ENCODE peak calls at places on chromosomes 13 and 19, in nine cellular contexts. T is foreskin fibroblast; I is progenitor cell of endocrine pancreas; E is uterus; W is A549; N is omental fat pad; V is osteocyte; C is CD8-positive, alpha-beta T cell; X is endodermal cell. M is an unnamed sample.

GRCh38 chr19:47032171-47032811 is 12.7 kb downstream of the NPAS1 start:
- DNase-seq in I (peak), V (no peak), N (no peak), X (peak), E (no peak), W (peak), T (no peak), C (peak), M (no peak)

GRCh38 chr13:73767191-73767741 is 366.9 kb downstream of the KLF12 start:
- DNase-seq in X (peak), T (peak), E (no peak), V (no peak), N (no peak), W (no peak), C (no peak), I (no peak), M (no peak)

GRCh38 chr13:97278395-97279078 is 56.4 kb downstream of the MBNL2 start:
- DNase-seq in N (no peak), C (no peak), E (no peak), W (no peak), V (no peak), T (no peak), X (no peak), I (no peak), M (no peak)

GRCh38 chr13:110869805-110870706 is 44.8 kb downstream of the ANKRD10 start:
- DNase-seq in T (peak), X (peak), N (peak), W (peak), C (no peak), E (peak), V (peak), I (no peak), M (peak)

GRCh38 chr19:29741776-29742175 is 26.7 kb upstream of the C19orf12 start:
- DNase-seq in E (no peak), X (no peak), W (no peak), I (no peak), V (no peak), C (no peak), T (no peak), N (no peak), M (no peak)

GRCh38 chr13:106287351-106287750 is 248.1 kb downstream of the EFNB2 start:
- DNase-seq in T (no peak), N (no peak), W (no peak), X (no peak), C (no peak), I (no peak), V (no peak), E (no peak), M (no peak)

GRCh38 chr19:1411255-1412191 is 4.1 kb downstream of the DAZAP1 start:
- DNase-seq in I (no peak), W (no peak), X (no peak), T (peak), C (peak), E (no peak), V (no peak), N (no peak), M (no peak)

GRCh38 chr19:41866284-41866683 is 6.2 kb downstream of the RPS19 start:
- DNase-seq in V (no peak), I (no peak), E (no peak), C (no peak), T (no peak), W (no peak), N (no peak), X (no peak), M (no peak)

GRCh38 chr13:33815011-33815550 is 2.9 kb upstream of the RFC3 start:
- DNase-seq in T (no peak), C (no peak), N (no peak), V (no peak), X (no peak), I (no peak), E (no peak), W (no peak), M (no peak)

GRCh38 chr13:29707876-29708543 is 112.5 kb upstream of the SLC7A1 start:
- DNase-seq in V (no peak), C (peak), T (peak), N (no peak), X (peak), E (no peak), W (peak), I (no peak), M (no peak)

GRCh38 chr13:79901336-79901735 is 420.4 kb downstream of the NDFIP2 start:
- DNase-seq in V (no peak), T (peak), I (no peak), W (no peak), C (no peak), E (no peak), N (no peak), X (no peak), M (no peak)

GRCh38 chr13:47397739-47398138 is 500.9 kb upstream of the HTR2A start:
- DNase-seq in C (no peak), X (no peak), N (no peak), E (no peak), V (no peak), T (no peak), W (no peak), I (no peak), M (no peak)

GRCh38 chr13:100630564-100630963 is 42.0 kb upstream of the GGACT start:
- DNase-seq in I (no peak), C (no peak), N (no peak), T (no peak), X (no peak), W (no peak), V (no peak), E (no peak), M (no peak)

GRCh38 chr13:108527849-108528248 is 101.6 kb upstream of the MYO16 start:
- DNase-seq in E (no peak), X (no peak), C (no peak), V (no peak), T (no peak), N (no peak), I (no peak), W (no peak), M (no peak)

GRCh38 chr19:41264581-41265375 is 606 bp downstream of the HNRNPUL1 start:
- DNase-seq in V (no peak), X (peak), E (peak), W (peak), N (no peak), C (peak), I (peak), T (peak), M (no peak)

GRCh38 chr13:50386527-50387123 is 371.4 kb downstream of the KCNRG start:
- DNase-seq in W (no peak), X (no peak), V (no peak), T (peak), E (peak), N (no peak), I (no peak), C (no peak), M (no peak)

GRCh38 chr13:32164622-32165268 is 133.2 kb downstream of the FRY start:
- DNase-seq in W (peak), X (peak), T (peak), I (peak), N (no peak), C (no peak), E (no peak), V (no peak), M (no peak)

GRCh38 chr13:67100723-67101122 is 129.4 kb downstream of the PCDH9 start:
- DNase-seq in X (peak), V (no peak), E (no peak), N (no peak), T (no peak), C (no peak), I (no peak), W (peak), M (no peak)

GRCh38 chr13:104253063-104253680 is 1187.0 kb upstream of the SLC10A2 start:
- DNase-seq in W (no peak), E (no peak), X (no peak), C (no peak), T (no peak), V (no peak), N (no peak), I (no peak), M (no peak)

GRCh38 chr19:7734220-7735203 is 2.6 kb upstream of the CLEC4G start:
- DNase-seq in T (peak), V (no peak), C (no peak), W (no peak), X (no peak), N (no peak), I (no peak), E (no peak), M (no peak)

GRCh38 chr13:23996456-23996855 is 99.2 kb upstream of the C1QTNF9B start:
- DNase-seq in E (no peak), W (no peak), N (no peak), V (peak), C (no peak), T (no peak), I (no peak), X (peak), M (no peak)

GRCh38 chr13:61086052-61086451 is 329.6 kb downstream of the PCDH20 start:
- DNase-seq in C (no peak), I (no peak), X (no peak), N (no peak), T (no peak), W (no peak), E (no peak), V (no peak), M (no peak)

GRCh38 chr13:47256618-47257017 is 359.8 kb upstream of the HTR2A start:
- DNase-seq in V (no peak), E (no peak), X (no peak), W (no peak), N (no peak), I (no peak), C (no peak), T (peak), M (no peak)

GRCh38 chr13:25330541-25330940 is 29.1 kb downstream of the NUP58 start:
- DNase-seq in I (no peak), C (no peak), T (no peak), V (no peak), X (no peak), N (no peak), W (no peak), E (no peak), M (no peak)

GRCh38 chr13:79434578-79434977 is 28.5 kb upstream of the RBM26 start:
- DNase-seq in T (peak), I (no peak), E (no peak), X (no peak), W (no peak), N (no peak), C (no peak), V (no peak), M (no peak)

GRCh38 chr19:50314724-50315700 is 14.2 kb downstream of the KCNC3 start:
- DNase-seq in V (no peak), W (no peak), T (no peak), X (peak), E (no peak), C (no peak), N (no peak), I (no peak), M (no peak)

GRCh38 chr19:33804021-33804799 is 7.5 kb downstream of the KCTD15 start:
- DNase-seq in T (no peak), X (no peak), V (no peak), C (no peak), E (peak), N (no peak), W (peak), I (no peak), M (no peak)

GRCh38 chr19:34246340-34246739 is 8.0 kb upstream of the GARRE1 start:
- DNase-seq in T (no peak), N (no peak), V (no peak), C (no peak), E (no peak), W (no peak), X (no peak), I (no peak), M (no peak)

GRCh38 chr13:35818577-35819165 is 312.5 kb downstream of the DCLK1 start:
- DNase-seq in E (no peak), N (no peak), X (no peak), W (peak), C (no peak), I (no peak), T (no peak), V (no peak), M (no peak)

GRCh38 chr19:38803543-38803942 is 9.2 kb downstream of the LGALS4 start:
- DNase-seq in V (no peak), W (no peak), I (no peak), E (no peak), T (no peak), X (no peak), C (no peak), N (no peak), M (no peak)

GRCh38 chr13:63198076-63198475 is 1782.4 kb upstream of the PCDH20 start:
- DNase-seq in E (no peak), W (no peak), T (no peak), C (no peak), V (no peak), I (no peak), N (no peak), X (no peak), M (no peak)

GRCh38 chr19:15161028-15161984 is 39.5 kb downstream of the NOTCH3 start:
- DNase-seq in T (no peak), C (no peak), N (no peak), E (no peak), V (no peak), X (no peak), I (no peak), W (peak), M (no peak)

GRCh38 chr13:74258951-74259350 is 124.7 kb upstream of the KLF12 start:
- DNase-seq in I (no peak), C (no peak), W (no peak), E (no peak), V (no peak), N (no peak), X (no peak), T (no peak), M (no peak)

GRCh38 chr19:33550741-33551140 is 29.1 kb upstream of the PEPD start:
- DNase-seq in E (no peak), X (no peak), V (no peak), I (no peak), T (no peak), C (no peak), N (no peak), W (no peak), M (no peak)

DNA sequence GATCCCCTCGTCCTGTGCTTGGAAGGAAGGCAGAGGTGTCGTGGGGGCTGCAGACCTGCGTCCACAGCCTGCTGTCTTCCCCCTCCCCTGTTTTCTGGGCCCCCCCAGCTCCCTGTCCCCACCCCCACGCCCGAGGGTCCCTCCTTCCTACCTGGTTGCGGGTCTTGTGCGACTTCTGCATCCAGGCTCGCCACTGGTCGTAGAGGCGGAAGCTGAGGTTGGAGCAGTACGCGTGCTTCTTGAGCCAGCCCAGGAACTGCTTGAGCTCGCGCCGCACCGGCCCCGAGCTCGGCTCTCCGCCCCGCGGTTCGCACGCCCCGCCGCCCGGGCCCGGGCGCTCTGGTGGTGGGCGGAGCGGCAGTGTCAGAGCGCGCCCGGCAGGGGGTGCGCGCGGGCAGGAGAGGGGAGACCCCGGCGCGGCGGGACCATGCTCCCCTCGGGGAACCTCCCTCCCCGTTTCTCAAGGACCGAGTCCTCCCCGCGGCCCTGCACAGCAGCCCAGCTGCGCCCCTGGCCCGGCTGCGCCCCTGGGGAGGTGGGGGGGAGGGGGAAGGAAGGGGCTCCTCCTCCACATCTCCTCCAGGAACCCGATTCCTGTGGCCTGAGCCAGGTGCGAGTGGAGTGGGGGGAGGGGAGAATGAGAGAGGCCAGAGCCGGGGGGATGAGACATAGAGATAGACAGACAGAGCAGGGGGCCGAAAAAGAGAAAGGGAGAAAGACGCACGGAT is 5.7 kb downstream of the REX1BD start:
- DNase-seq in V (peak), I (peak), C (peak), T (peak), E (peak), X (peak), W (peak), N (no peak), M (peak)
- TF ChIP-seq CTCF in V (peak), I (peak), C (peak), T (peak), E (peak), X (peak), W (peak), N (peak), M (peak)

GRCh38 chr19:9943744-9944143 is 7.4 kb upstream of the OLFM2 start:
- DNase-seq in W (no peak), C (no peak), V (no peak), T (no peak), E (no peak), X (no peak), I (no peak), N (no peak), M (no peak)

GRCh38 chr19:9941236-9941635 is 4.9 kb upstream of the OLFM2 start:
- DNase-seq in E (no peak), C (no peak), X (no peak), V (no peak), I (no peak), W (no peak), N (no peak), T (peak), M (no peak)

GRCh38 chr19:9941646-9942045 is 5.3 kb upstream of the OLFM2 start:
- DNase-seq in N (no peak), C (no peak), I (no peak), W (no peak), T (no peak), E (no peak), V (no peak), X (no peak), M (no peak)

GRCh38 chr19:9947441-9947840 is 11.1 kb upstream of the OLFM2 start:
- DNase-seq in V (no peak), C (no peak), T (no peak), X (no peak), N (no peak), I (no peak), E (no peak), W (no peak), M (no peak)

GRCh38 chr19:9945319-9945966 is 9.1 kb upstream of the OLFM2 start:
- DNase-seq in C (no peak), T (peak), V (peak), W (peak), I (no peak), E (peak), N (peak), X (peak), M (peak)
- TF ChIP-seq CTCF in C (no peak), T (peak), V (no peak), W (no peak), I (no peak), E (peak), N (no peak), X (no peak), M (no peak)

DNA sequence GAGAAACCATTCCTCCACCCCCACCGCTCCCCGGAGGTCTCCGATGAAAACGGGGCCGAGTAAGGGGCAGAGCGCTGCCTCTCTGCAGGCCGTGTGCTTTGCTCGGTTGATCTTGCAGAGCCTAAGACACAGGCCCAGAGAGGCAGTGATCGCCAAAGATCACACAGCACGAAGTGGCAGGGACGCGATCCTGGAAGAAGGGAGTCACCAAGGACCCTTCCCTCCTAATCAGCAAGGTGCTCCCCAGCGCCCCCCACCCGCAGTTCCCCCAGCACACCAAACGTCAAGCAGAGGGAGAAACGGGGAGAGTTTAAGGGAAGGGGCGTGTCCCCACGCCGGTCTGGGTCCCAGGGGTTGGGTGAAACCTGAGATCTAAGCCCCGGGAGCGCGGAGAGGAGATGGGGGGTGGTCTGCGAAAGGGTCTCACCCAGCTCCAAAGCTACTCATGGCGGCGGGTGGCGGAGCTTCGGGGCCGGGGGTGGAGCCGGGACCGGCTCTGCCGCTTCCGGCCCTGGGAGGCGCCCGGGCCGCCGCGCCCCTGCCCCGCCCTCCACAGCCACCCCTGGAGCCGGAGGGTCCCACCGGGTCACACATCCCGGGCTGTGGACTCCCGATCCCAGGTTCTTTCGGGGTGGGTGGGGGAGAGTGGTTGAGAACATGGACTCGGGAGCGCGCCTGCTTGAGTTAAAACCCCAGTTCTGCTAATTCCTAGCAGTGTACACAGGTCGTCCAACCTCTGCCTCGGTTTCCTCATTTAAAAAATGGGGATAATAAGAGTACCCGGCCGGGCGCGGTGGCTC is at the start of gene EML2:
- DNase-seq in C (peak), X (peak), W (peak), T (peak), E (peak), I (peak), V (no peak), N (no peak), M (no peak)
- TF ChIP-seq CTCF in C (no peak), X (peak), W (peak), T (peak), E (no peak), I (peak), V (peak), N (no peak), M (no peak)

GRCh38 chr19:58468216-58468839 is 1.4 kb downstream of the ZNF324 start:
- DNase-seq in I (no peak), X (no peak), V (no peak), W (no peak), T (no peak), E (no peak), N (no peak), C (no peak), M (no peak)
- TF ChIP-seq CTCF in I (no peak), X (no peak), V (no peak), W (no peak), T (no peak), E (no peak), N (no peak), C (no peak), M (no peak)

GRCh38 chr13:26601669-26602068 is 44.2 kb downstream of the WASF3 start:
- DNase-seq in N (no peak), C (no peak), W (no peak), V (no peak), X (no peak), T (peak), E (no peak), I (no peak), M (no peak)
- TF ChIP-seq CTCF in N (no peak), C (no peak), W (no peak), V (peak), X (peak), T (no peak), E (no peak), I (no peak), M (no peak)

GRCh38 chr19:14078406-14078805 is 5.8 kb downstream of the MISP3 start:
- DNase-seq in I (no peak), W (no peak), T (no peak), X (no peak), C (no peak), N (no peak), E (no peak), V (no peak), M (no peak)

GRCh38 chr19:14072535-14073231 is at the start of gene MISP3:
- DNase-seq in V (no peak), W (peak), X (peak), C (no peak), E (peak), N (no peak), I (no peak), T (no peak), M (no peak)

GRCh38 chr19:14073925-14074838 is 1.6 kb downstream of the MISP3 start:
- DNase-seq in V (no peak), C (peak), W (no peak), E (peak), N (peak), X (no peak), T (peak), I (no peak), M (no peak)

GRCh38 chr19:14070268-14071050 is 2.1 kb upstream of the MISP3 start:
- DNase-seq in V (no peak), N (no peak), X (no peak), W (no peak), C (no peak), I (no peak), T (no peak), E (no peak), M (no peak)

GRCh38 chr19:14073232-14073924 is 792 bp downstream of the MISP3 start:
- DNase-seq in X (peak), E (peak), T (peak), N (no peak), C (peak), I (peak), W (peak), V (peak), M (peak)
- TF ChIP-seq CTCF in X (peak), E (no peak), T (peak), N (peak), C (no peak), I (peak), W (peak), V (peak), M (peak)

GRCh38 chr13:22278336-22278929 is 607.6 kb downstream of the FGF9 start:
- DNase-seq in N (peak), E (peak), I (peak), T (no peak), W (peak), V (no peak), X (peak), C (peak), M (no peak)
- TF ChIP-seq CTCF in N (no peak), E (no peak), I (peak), T (peak), W (no peak), V (peak), X (peak), C (peak), M (no peak)

M was measured in mesothelial cell of epicardium.